ENCODE peak calls at places on chromosomes 11 and 22, in four cellular contexts. V is GDM1, J is sciatic nerve, F is AG04450. M is an unnamed sample.

GRCh38 chr22:33832558-33833151 is 87.6 kb downstream of the LARGE1 start:
- DNase-seq in J (no peak), V (no peak), F (no peak), M (no peak)

GRCh38 chr11:61021661-61022212 is 50.3 kb downstream of the CD6 start:
- DNase-seq in F (no peak), V (no peak), J (no peak), M (peak)

GRCh38 chr22:20578192-20578591 is 70.8 kb downstream of the MED15 start:
- DNase-seq in V (no peak), J (no peak), F (no peak), M (no peak)

GRCh38 chr11:94000641-94001040 is 20.5 kb upstream of the HEPHL1 start:
- DNase-seq in J (no peak), F (no peak), V (no peak), M (no peak)

GRCh38 chr11:121580154-121580553 is 127.4 kb upstream of the SORL1-AS1 start:
- DNase-seq in V (no peak), F (no peak), J (no peak), M (no peak)

GRCh38 chr11:64715756-64716470 is 7.1 kb downstream of the NRXN2 start:
- DNase-seq in F (no peak), J (no peak), V (no peak), M (no peak)

GRCh38 chr22:45688606-45689080 is 17.0 kb downstream of the ATXN10 start:
- DNase-seq in J (no peak), V (no peak), F (peak), M (no peak)

GRCh38 chr22:36253523-36254490 is 874 bp downstream of the APOL1 start:
- DNase-seq in J (peak), V (no peak), F (no peak), M (no peak)

GRCh38 chr11:60858236-60858635 is 2.5 kb upstream of the PTGDR2 start:
- DNase-seq in J (no peak), V (no peak), F (no peak), M (no peak)

GRCh38 chr11:121389651-121390050 is 62.5 kb upstream of the SORL1 start:
- DNase-seq in F (no peak), J (no peak), V (no peak), M (no peak)

GRCh38 chr22:24894220-24894975 is 52.1 kb downstream of the LHFPL7 start:
- DNase-seq in V (no peak), F (peak), J (peak), M (no peak)

GRCh38 chr22:24423519-24424000 is 3.8 kb upstream of the ADORA2A start:
- DNase-seq in F (no peak), V (no peak), J (peak), M (peak)

GRCh38 chr11:121681536-121681935 is 228.8 kb upstream of the SORL1-AS1 start:
- DNase-seq in F (no peak), V (no peak), J (no peak), M (no peak)

GRCh38 chr22:42816339-42816738 is 40.7 kb downstream of the ARFGAP3 start:
- DNase-seq in J (no peak), V (no peak), F (no peak), M (no peak)

GRCh38 chr22:36999463-36999862 is 19.8 kb downstream of the TST start:
- DNase-seq in V (no peak), J (no peak), F (no peak), M (no peak)

GRCh38 chr11:57643802-57644201 is 5.9 kb downstream of the YPEL4 start:
- DNase-seq in F (no peak), J (no peak), V (no peak), M (no peak)

GRCh38 chr11:9753031-9753430 is 89.2 kb downstream of the SWAP70 start:
- DNase-seq in V (no peak), J (no peak), F (no peak), M (no peak)

GRCh38 chr22:22687638-22688500 is 43.5 kb downstream of the GGTLC2 start:
- DNase-seq in J (no peak), F (peak), V (peak), M (no peak)

GRCh38 chr11:31806944-31807790 is 4.0 kb downstream of the PAX6 start:
- DNase-seq in J (no peak), V (no peak), F (no peak), M (no peak)

GRCh38 chr11:70140859-70141489 is 62.1 kb upstream of the FADD start:
- DNase-seq in V (no peak), F (no peak), J (no peak), M (no peak)

GRCh38 chr11:129189646-129190045 is 2.5 kb downstream of the ARHGAP32 start:
- DNase-seq in J (no peak), V (no peak), F (no peak), M (no peak)

GRCh38 chr11:117099681-117100080 is 1.5 kb upstream of the SIK3 start:
- DNase-seq in J (no peak), F (no peak), V (no peak), M (no peak)

GRCh38 chr11:76184551-76184993 is 21.7 kb downstream of the WNT11 start:
- DNase-seq in J (no peak), V (no peak), F (no peak), M (no peak)

GRCh38 chr22:42719133-42719532 is 1.5 kb downstream of the A4GALT start:
- DNase-seq in F (no peak), J (no peak), V (no peak), M (no peak)

GRCh38 chr22:39244073-39244495 is 698 bp downstream of the PDGFB start:
- DNase-seq in F (no peak), J (no peak), V (no peak), M (no peak)

GRCh38 chr11:71240061-71240690 is 12.2 kb downstream of the SHANK2 start:
- DNase-seq in F (no peak), J (no peak), V (no peak), M (no peak)

GRCh38 chr11:2175659-2176058 is 4.0 kb upstream of the TH start:
- DNase-seq in F (no peak), J (no peak), V (no peak), M (no peak)

GRCh38 chr11:62122076-62122475 is 1.7 kb upstream of the INCENP start:
- DNase-seq in F (no peak), J (no peak), V (no peak), M (no peak)

GRCh38 chr11:83694191-83694905 is 408.2 kb upstream of the CCDC90B start:
- DNase-seq in J (no peak), F (no peak), V (no peak), M (no peak)

GRCh38 chr11:79594839-79595238 is 154.0 kb upstream of the TENM4 start:
- DNase-seq in F (no peak), V (no peak), J (no peak), M (no peak)

GRCh38 chr22:40578171-40578570 is 58.3 kb downstream of the MRTFA start:
- DNase-seq in F (no peak), V (no peak), J (no peak), M (no peak)

GRCh38 chr22:30861688-30862552 is 106.7 kb downstream of the MORC2 start:
- DNase-seq in V (no peak), F (no peak), J (no peak), M (no peak)

GRCh38 chr11:72813740-72814138 is 472 bp upstream of the ATG16L2 start:
- DNase-seq in J (no peak), V (peak), F (no peak), M (no peak)

GRCh38 chr22:21054714-21055563 is 9.2 kb downstream of the LRRC74B start:
- DNase-seq in V (no peak), J (no peak), F (no peak), M (no peak)

GRCh38 chr11:106061936-106062591 is 15.1 kb downstream of the KBTBD3 start:
- DNase-seq in J (no peak), V (no peak), F (no peak), M (no peak)

GRCh38 chr11:12675951-12676711 is 1.9 kb downstream of the TEAD1 start:
- DNase-seq in F (no peak), V (no peak), J (no peak), M (no peak)

GRCh38 chr11:122632178-122632824 is 23.2 kb upstream of the UBASH3B start:
- DNase-seq in J (no peak), F (no peak), V (no peak), M (no peak)